ENCODE peak calls at places on chromosomes 12 and 14, in nine cellular contexts. V, O, R, J, B, U, K, Q and N are unnamed samples.

GRCh38 chr12:64669270-64669842 is 59.1 kb downstream of the RASSF3 start:
- DNase-seq in V (no peak), O (peak), R (peak), J (peak), B (no peak), U (peak), K (peak), Q (no peak), N (peak)

GRCh38 chr14:81001447-81001846 is 46.0 kb downstream of the TSHR start:
- DNase-seq in V (no peak), O (no peak), R (no peak), J (no peak), B (no peak), U (no peak), K (no peak), Q (no peak), N (no peak)

GRCh38 chr12:80313184-80313583 is 130.9 kb upstream of the PTPRQ start:
- DNase-seq in V (no peak), O (no peak), R (no peak), J (no peak), B (no peak), U (no peak), K (no peak), Q (peak), N (no peak)

GRCh38 chr14:92794547-92794941 is 439 bp downstream of the GOLGA5 start:
- DNase-seq in V (no peak), O (peak), R (no peak), J (no peak), B (no peak), U (peak), K (no peak), Q (peak), N (no peak)

GRCh38 chr12:124837958-124838803 is 25.5 kb downstream of the SCARB1 start:
- DNase-seq in V (peak), O (no peak), R (peak), J (peak), B (peak), U (peak), K (peak), Q (peak), N (no peak)

GRCh38 chr12:95446511-95446910 is 27.4 kb upstream of the METAP2 start:
- DNase-seq in V (peak), O (no peak), R (no peak), J (peak), B (no peak), U (peak), K (peak), Q (peak), N (no peak)

GRCh38 chr14:75825147-75825592 is 156.6 kb downstream of the TGFB3 start:
- DNase-seq in V (peak), O (peak), R (no peak), J (peak), B (no peak), U (no peak), K (no peak), Q (peak), N (no peak)

GRCh38 chr12:20950248-20950647 is 139.7 kb downstream of the SLCO1B3 start:
- DNase-seq in V (no peak), O (peak), R (no peak), J (peak), B (peak), U (peak), K (no peak), Q (no peak), N (no peak)

GRCh38 chr12:101795013-101795412 is 35.7 kb downstream of the GNPTAB start:
- DNase-seq in V (no peak), O (no peak), R (no peak), J (no peak), B (no peak), U (no peak), K (no peak), Q (no peak), N (no peak)

GRCh38 chr12:100450726-100451125 is 22.9 kb upstream of the NR1H4 start:
- DNase-seq in V (no peak), O (no peak), R (no peak), J (no peak), B (no peak), U (no peak), K (no peak), Q (no peak), N (no peak)

DNA sequence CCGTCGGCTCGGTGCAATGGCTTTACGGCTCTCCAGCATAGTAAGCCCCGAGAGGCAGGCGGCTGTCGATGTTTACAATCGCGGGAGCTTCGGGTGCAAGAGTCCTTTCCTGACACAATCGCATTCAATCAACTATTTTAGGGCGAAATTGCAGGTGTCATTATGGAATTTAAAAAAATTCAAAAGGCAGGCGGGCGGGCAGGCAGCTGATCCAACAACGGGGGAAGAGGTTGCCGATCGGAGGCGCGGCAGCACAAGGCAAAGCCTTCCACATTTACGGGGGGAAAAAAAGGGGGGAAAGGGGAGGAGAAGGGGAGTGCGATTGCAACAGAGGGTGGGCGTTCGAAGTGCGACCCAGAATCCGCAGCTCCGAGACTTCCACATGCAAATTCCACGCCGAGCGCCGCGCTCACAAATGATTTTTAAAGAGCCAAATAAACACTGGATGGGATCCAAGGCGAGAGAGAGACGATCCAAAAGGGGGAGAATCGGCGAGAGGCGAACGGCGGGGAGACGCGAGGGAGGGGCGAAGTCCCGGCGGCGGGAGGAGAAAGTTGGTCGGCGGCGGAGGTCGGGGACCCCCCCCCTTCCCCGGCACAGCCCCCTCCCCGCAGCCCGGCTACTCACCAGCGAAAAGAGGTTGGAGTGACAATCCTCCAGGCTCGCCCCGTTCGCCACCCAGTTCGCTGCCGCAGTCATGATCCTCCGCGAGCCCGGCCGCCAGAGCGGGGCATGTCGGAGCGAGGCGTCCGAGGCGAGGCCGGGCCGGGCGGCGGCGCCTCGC is 868 bp downstream of the MED13L start:
- DNase-seq in V (peak), O (peak), R (peak), J (peak), B (peak), U (peak), K (peak), Q (peak), N (no peak)
- H3K4me3 ChIP-seq in V (peak), O (peak), R (peak), J (peak), B (peak), U (peak), K (peak), Q (peak), N (peak)

GRCh38 chr12:27970391-27970980 is 2.0 kb downstream of the PTHLH start:
- DNase-seq in V (peak), O (no peak), R (peak), J (peak), B (no peak), U (peak), K (no peak), Q (peak), N (no peak)
- TF ChIP-seq CTCF in V (no peak), O (no peak), R (no peak), J (no peak), B (no peak), U (no peak), K (no peak), Q (no peak), N (no peak)

GRCh38 chr14:68307769-68308168 is 485.1 kb downstream of the ZFP36L1 start:
- DNase-seq in V (no peak), O (no peak), R (no peak), J (peak), B (no peak), U (no peak), K (no peak), Q (peak), N (no peak)
- H3K4me3 ChIP-seq in V (no peak), O (no peak), R (no peak), J (no peak), B (no peak), U (no peak), K (no peak), Q (no peak), N (no peak)

GRCh38 chr12:110590059-110590458 is 6.9 kb upstream of the PPTC7 start:
- DNase-seq in V (no peak), O (no peak), R (no peak), J (no peak), B (no peak), U (no peak), K (no peak), Q (no peak), N (no peak)
- TF ChIP-seq CTCF in V (no peak), O (no peak), R (no peak), J (no peak), B (no peak), U (no peak), K (no peak), Q (no peak), N (no peak)

GRCh38 chr14:61281186-61281676 is at the start of gene TMEM30B:
- DNase-seq in V (no peak), O (no peak), R (peak), J (no peak), B (no peak), U (no peak), K (peak), Q (no peak), N (no peak)

GRCh38 chr14:61277784-61278183 is 3.4 kb downstream of the TMEM30B start:
- DNase-seq in V (no peak), O (no peak), R (no peak), J (no peak), B (no peak), U (no peak), K (no peak), Q (no peak), N (no peak)

GRCh38 chr14:61281911-61282310 is 773 bp upstream of the TMEM30B start:
- DNase-seq in V (peak), O (no peak), R (no peak), J (no peak), B (no peak), U (no peak), K (no peak), Q (no peak), N (no peak)

GRCh38 chr14:61280526-61281185 is 482 bp downstream of the TMEM30B start:
- DNase-seq in V (peak), O (peak), R (peak), J (peak), B (no peak), U (peak), K (peak), Q (peak), N (no peak)

GRCh38 chr14:61280092-61280525 is 1.0 kb downstream of the TMEM30B start:
- DNase-seq in V (no peak), O (no peak), R (no peak), J (no peak), B (no peak), U (peak), K (peak), Q (no peak), N (no peak)
- H3K4me3 ChIP-seq in V (peak), O (no peak), R (peak), J (peak), B (peak), U (peak), K (peak), Q (peak), N (peak)